ENCODE peak calls at places on chromosomes 16 and 17, in six cellular contexts. W is NCI-H1417 treated with DMSO at 0.1 percent for 48 hours; Q is H9; V is activated CD4-positive, alpha-beta T cell treated with anti-CD3 and anti-CD28 coated beads for 24 hours; B is T-helper 2 cell; A is activated T-helper 1 cell treated with anti-CD3 and anti-CD28 coated beads, Interleukin-2, amount 50 U/mL, for 16 hours. G is an unnamed sample.

GRCh38 chr16:56609463-56609921 is 1.1 kb downstream of the MT2A start:
- DNase-seq in Q (no peak), B (peak; percentile 90), W (no peak), V (peak; percentile 59), A (peak; percentile 17), G (peak; percentile 79)

GRCh38 chr17:62899349-62899748 is 66.7 kb upstream of the TANC2 start:
- DNase-seq in Q (no peak), V (no peak), A (no peak), B (no peak), W (no peak), G (no peak)

GRCh38 chr17:60601443-60602384 is 1.7 kb downstream of the PPM1D start:
- DNase-seq in Q (peak; percentile 62), B (peak; percentile 61), A (no peak), V (peak; percentile 16), W (no peak), G (peak; percentile 17)

GRCh38 chr17:77489898-77490265 is 349.1 kb downstream of the SEC14L1 start:
- DNase-seq in W (no peak), A (no peak), V (no peak), Q (no peak), B (no peak), G (no peak)

GRCh38 chr16:75433732-75434413 is 570 bp upstream of the CFDP1 start:
- DNase-seq in W (peak; percentile 71), V (no peak), A (peak; percentile 26), Q (peak; percentile 78), B (peak; percentile 94), G (no peak)

GRCh38 chr17:48998557-48999440 is 1.6 kb downstream of the IGF2BP1 start:
- DNase-seq in Q (peak; percentile 36), V (no peak), W (no peak), A (no peak), B (no peak), G (no peak)

GRCh38 chr17:76502326-76503211 is 1.3 kb upstream of the RHBDF2 start:
- DNase-seq in W (no peak), A (no peak), Q (no peak), B (no peak), V (no peak), G (no peak)

GRCh38 chr16:89420204-89420603 is 70.2 kb downstream of the ANKRD11 start:
- DNase-seq in B (no peak), Q (no peak), A (no peak), W (no peak), V (no peak), G (no peak)

GRCh38 chr17:29862951-29863350 is 67.1 kb downstream of the SSH2 start:
- DNase-seq in W (no peak), Q (no peak), B (no peak), V (no peak), A (no peak), G (no peak)

GRCh38 chr16:85249418-85249817 is 137.1 kb upstream of the CIBAR2 start:
- DNase-seq in Q (no peak), V (no peak), B (no peak), A (no peak), W (no peak), G (no peak)

GRCh38 chr16:46972429-46972970 is 974 bp downstream of the DNAJA2 start:
- DNase-seq in W (no peak), B (peak; percentile 66), V (no peak), A (no peak), Q (no peak), G (no peak)

GRCh38 chr16:66223176-66223780 is 143.2 kb upstream of the CDH5 start:
- DNase-seq in W (no peak), V (no peak), B (no peak), A (no peak), Q (no peak), G (no peak)

GRCh38 chr16:27838536-27839175 is 224.9 kb downstream of the GSG1L start:
- DNase-seq in W (no peak), Q (peak; percentile 19), B (no peak), V (no peak), A (no peak), G (no peak)

GRCh38 chr16:84508502-84508901 is 4.0 kb upstream of the MEAK7 start:
- DNase-seq in A (no peak), Q (no peak), V (no peak), B (peak; percentile 72), W (no peak), G (peak; percentile 24)